ENCODE peak calls at places on chromosome 14, in four cellular contexts. A, G, L and D are unnamed samples.

GRCh38 chr14:90381011-90381790 is 15.6 kb upstream of the CALM1 start:
- DNase-seq in A (no peak), G (peak), L (peak), D (no peak)

GRCh38 chr14:71532349-71532748 is 399.9 kb upstream of the RGS6 start:
- DNase-seq in A (no peak), G (no peak), L (no peak), D (no peak)

GRCh38 chr14:34024768-34025144 is 73.9 kb upstream of the EGLN3 start:
- DNase-seq in A (no peak), G (no peak), L (no peak), D (no peak)

GRCh38 chr14:82447586-82447985 is 913.9 kb upstream of the SEL1L start:
- DNase-seq in A (no peak), G (no peak), L (no peak), D (no peak)

GRCh38 chr14:33567003-33567735 is 383.7 kb downstream of the EGLN3 start:
- DNase-seq in A (no peak), G (no peak), L (peak), D (no peak)

GRCh38 chr14:85533821-85534271 is 3.9 kb downstream of the FLRT2 start:
- DNase-seq in A (no peak), G (no peak), L (no peak), D (peak)

GRCh38 chr14:63243646-63244045 is 39.4 kb downstream of the RHOJ start:
- DNase-seq in A (no peak), G (no peak), L (no peak), D (no peak)

GRCh38 chr14:54564799-54565235 is 2.1 kb upstream of the SAMD4A start:
- DNase-seq in A (no peak), G (no peak), L (peak), D (no peak)

GRCh38 chr14:63938198-63939005 is 85.6 kb downstream of the SYNE2 start:
- DNase-seq in A (no peak), G (no peak), L (no peak), D (no peak)

GRCh38 chr14:66623838-66624237 is 115.9 kb downstream of the GPHN start:
- DNase-seq in A (no peak), G (no peak), L (no peak), D (no peak)

GRCh38 chr14:91055016-91055415 is 5.4 kb downstream of the RPS6KA5 start:
- DNase-seq in A (no peak), G (no peak), L (no peak), D (no peak)

GRCh38 chr14:71235865-71236264 is 328.6 kb downstream of the PCNX1 start:
- DNase-seq in A (no peak), G (no peak), L (no peak), D (no peak)

GRCh38 chr14:55448146-55448614 is 7.8 kb upstream of the TBPL2 start:
- DNase-seq in A (no peak), G (no peak), L (no peak), D (no peak)

GRCh38 chr14:60622920-60623263 is 26.4 kb downstream of the SIX1 start:
- DNase-seq in A (no peak), G (no peak), L (no peak), D (no peak)

GRCh38 chr14:66511849-66512248 is 3.9 kb downstream of the GPHN start:
- DNase-seq in A (no peak), G (no peak), L (no peak), D (no peak)

GRCh38 chr14:75040959-75041358 is 10.3 kb downstream of the MLH3 start:
- DNase-seq in A (no peak), G (no peak), L (no peak), D (no peak)

GRCh38 chr14:34340226-34340625 is 121.8 kb downstream of the SPTSSA start:
- DNase-seq in A (no peak), G (no peak), L (no peak), D (no peak)

GRCh38 chr14:25006961-25007795 is 42.8 kb downstream of the STXBP6 start:
- DNase-seq in A (no peak), G (no peak), L (peak), D (no peak)

GRCh38 chr14:61847861-61848260 is 85.6 kb downstream of the SNAPC1 start:
- DNase-seq in A (no peak), G (no peak), L (no peak), D (no peak)

GRCh38 chr14:77593501-77593911 is 22.9 kb downstream of the SPTLC2 start:
- DNase-seq in A (no peak), G (no peak), L (no peak), D (no peak)

GRCh38 chr14:60965402-60965801 is 15.5 kb downstream of the TRMT5 start:
- DNase-seq in A (no peak), G (no peak), L (no peak), D (no peak)

GRCh38 chr14:24284501-24285035 is 13.2 kb upstream of the RABGGTA start:
- DNase-seq in A (no peak), G (no peak), L (no peak), D (no peak)

GRCh38 chr14:53783256-53783655 is 173.4 kb downstream of the BMP4 start:
- DNase-seq in A (no peak), G (no peak), L (no peak), D (no peak)

GRCh38 chr14:67575684-67576083 is 24.4 kb downstream of the PIGH start:
- DNase-seq in A (no peak), G (no peak), L (no peak), D (no peak)

GRCh38 chr14:61927015-61927414 is 164.8 kb downstream of the SNAPC1 start:
- DNase-seq in A (no peak), G (no peak), L (no peak), D (no peak)

GRCh38 chr14:31440280-31440679 is 17.0 kb downstream of the DTD2 start:
- DNase-seq in A (no peak), G (no peak), L (no peak), D (no peak)

GRCh38 chr14:101953151-101953550 is 11.2 kb upstream of the DYNC1H1 start:
- DNase-seq in A (no peak), G (no peak), L (no peak), D (no peak)

GRCh38 chr14:81435578-81436295 is 35.6 kb upstream of the STON2 start:
- DNase-seq in A (no peak), G (no peak), L (peak), D (no peak)

GRCh38 chr14:35353409-35354172 is 51.0 kb downstream of the NFKBIA start:
- DNase-seq in A (no peak), G (no peak), L (peak), D (no peak)

GRCh38 chr14:46580941-46581671 is 70.5 kb downstream of the RPL10L start:
- DNase-seq in A (no peak), G (no peak), L (peak), D (no peak)
- TF ChIP-seq CTCF in A (no peak), G (no peak), L (peak), D (peak)

DNA sequence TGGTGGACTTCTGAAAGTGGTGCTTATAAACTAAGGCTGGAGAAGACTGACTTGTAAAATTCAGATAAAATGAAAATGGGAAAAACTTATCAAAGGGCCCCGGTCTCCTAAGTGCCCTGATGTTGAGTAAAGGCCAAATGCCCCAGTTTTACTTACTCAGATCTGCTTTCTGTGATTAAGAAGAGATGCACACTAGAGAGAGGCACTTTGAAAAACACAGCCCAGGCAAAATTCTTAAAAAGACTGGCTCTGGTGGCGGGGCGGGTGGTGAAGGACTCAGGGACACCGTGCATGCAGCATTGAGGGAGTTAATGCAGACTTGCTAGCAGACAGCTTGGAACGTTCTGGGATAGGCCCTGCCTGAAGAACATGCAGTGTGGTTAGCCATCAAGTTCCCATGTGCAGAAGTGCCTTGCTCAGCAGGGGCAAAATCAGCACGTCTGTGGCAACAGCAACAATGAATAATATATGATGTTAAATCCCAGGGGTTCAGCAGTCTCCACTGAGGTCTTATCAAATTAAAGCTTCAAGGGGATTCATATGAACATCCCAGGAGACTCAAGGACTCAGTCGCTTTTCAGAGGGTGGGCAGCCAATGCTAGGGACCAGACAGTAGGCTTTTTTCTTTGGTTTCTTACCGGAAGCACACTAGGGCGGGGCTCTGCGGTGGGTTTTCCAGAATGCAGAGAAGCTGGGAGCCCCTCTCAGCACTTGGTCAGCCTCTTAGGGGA is 105.0 kb downstream of the DAD1 start:
- DNase-seq in A (no peak), G (no peak), L (no peak), D (no peak)
- TF ChIP-seq CTCF in A (no peak), G (no peak), L (no peak), D (no peak)

GRCh38 chr14:64960762-64961276 is 11.3 kb downstream of the RAB15 start:
- DNase-seq in A (no peak), G (no peak), L (no peak), D (no peak)

GRCh38 chr14:64965356-64966000 is 6.7 kb downstream of the RAB15 start:
- DNase-seq in A (no peak), G (no peak), L (no peak), D (no peak)

GRCh38 chr14:64966976-64967375 is 5.2 kb downstream of the RAB15 start:
- DNase-seq in A (no peak), G (no peak), L (no peak), D (no peak)

GRCh38 chr14:64968167-64968566 is 4.0 kb downstream of the RAB15 start:
- DNase-seq in A (no peak), G (no peak), L (no peak), D (no peak)

DNA sequence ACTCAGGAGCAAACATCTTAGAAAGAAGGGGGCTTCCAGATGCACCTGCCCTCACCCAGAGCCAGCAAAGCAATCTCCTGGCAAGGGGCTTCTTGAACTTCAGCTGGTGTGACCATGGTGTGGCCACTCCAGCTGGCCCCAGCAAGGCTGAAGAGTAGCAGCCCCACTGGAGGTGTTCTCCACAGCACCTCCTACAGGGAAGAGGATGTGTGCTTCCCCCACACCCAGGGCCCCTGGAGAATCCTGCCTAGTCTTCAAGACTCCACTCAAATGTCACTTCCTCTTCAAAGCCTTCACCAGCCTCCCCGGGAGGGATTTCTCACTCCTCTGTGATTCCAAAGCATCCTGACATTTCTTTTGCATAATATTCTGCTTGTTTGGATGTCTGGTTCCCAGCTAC is 8.5 kb downstream of the RAB15 start:
- DNase-seq in A (no peak), G (no peak), L (no peak), D (no peak)
- TF ChIP-seq CTCF in A (no peak), G (no peak), L (peak), D (no peak)

DNA sequence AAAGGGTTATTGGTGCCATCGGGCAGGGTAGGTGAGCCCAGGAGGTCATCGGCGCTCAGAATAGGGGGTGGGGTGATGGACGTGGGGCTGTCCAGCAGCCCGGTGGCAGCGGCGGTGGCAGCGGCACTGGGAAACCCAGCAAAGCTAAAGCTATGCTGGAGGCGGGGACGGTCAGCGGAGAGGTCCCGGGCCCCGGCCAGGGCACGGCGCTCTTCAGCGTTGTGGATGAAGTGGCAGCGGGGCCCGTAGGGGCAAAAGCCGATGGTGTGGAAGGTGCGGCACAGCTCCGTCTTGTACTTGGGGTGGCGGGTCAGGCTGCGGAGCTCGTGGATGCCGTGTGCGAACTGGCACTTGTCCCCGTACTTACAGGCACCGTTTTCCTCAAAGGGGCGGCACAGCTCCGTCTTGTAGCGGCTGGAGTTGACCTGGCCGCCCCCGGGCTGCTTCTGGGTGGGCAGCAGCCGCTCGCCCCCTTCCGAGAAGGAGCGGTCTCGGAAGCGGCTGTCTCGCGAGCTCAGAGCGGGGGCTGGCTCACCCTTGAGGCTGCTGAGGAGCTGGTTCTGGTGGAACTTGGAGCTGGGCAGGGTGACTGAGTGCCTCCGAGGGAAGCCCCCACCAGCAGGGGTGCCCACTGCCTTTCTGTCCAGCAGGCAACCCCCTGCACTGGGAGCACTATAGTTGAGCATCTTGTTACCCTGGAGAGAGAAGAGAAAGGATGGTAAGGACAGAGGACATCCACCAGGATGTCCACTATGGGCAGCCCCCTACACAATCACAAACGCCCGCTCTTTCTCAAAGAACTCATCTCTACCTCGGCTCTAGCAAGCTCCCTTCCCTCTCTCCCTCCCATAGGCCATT is 2.8 kb downstream of the ZFP36L1 start:
- DNase-seq in A (no peak), G (peak), L (no peak), D (no peak)
- TF ChIP-seq CTCF in A (no peak), G (no peak), L (peak), D (peak)

DNA sequence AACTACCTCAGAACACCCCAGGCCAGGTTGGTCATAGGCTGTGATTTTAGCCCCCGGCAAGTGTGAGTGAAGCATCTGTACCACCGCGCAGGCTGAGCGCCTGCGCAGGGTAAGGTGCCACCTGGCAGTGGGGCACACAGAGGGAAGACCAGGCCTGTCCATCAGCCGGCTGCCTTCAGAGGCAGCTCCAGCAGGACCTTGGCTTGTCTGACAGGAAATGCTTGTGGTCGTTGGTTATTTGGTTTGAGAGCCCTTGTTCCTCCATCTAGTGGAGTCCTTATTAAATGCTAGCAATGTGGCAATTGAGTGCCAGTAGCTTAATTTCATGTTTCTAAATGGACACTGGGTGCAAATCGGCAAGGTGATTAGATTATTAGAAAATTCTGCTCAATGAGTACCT is 27.5 kb downstream of the SLC25A29 start:
- DNase-seq in A (no peak), G (no peak), L (peak), D (no peak)
- TF ChIP-seq CTCF in A (no peak), G (no peak), L (peak), D (peak)

GRCh38 chr14:104666981-104667380 is 22.4 kb upstream of the INF2 start:
- DNase-seq in A (no peak), G (no peak), L (no peak), D (no peak)

GRCh38 chr14:104664107-104664506 is 25.3 kb upstream of the INF2 start:
- DNase-seq in A (no peak), G (no peak), L (no peak), D (no peak)

GRCh38 chr14:104664588-104664987 is 24.8 kb upstream of the INF2 start:
- DNase-seq in A (no peak), G (no peak), L (no peak), D (no peak)

GRCh38 chr14:104665092-104665662 is 24.2 kb upstream of the INF2 start:
- DNase-seq in A (no peak), G (no peak), L (no peak), D (no peak)

GRCh38 chr14:104665663-104666522 is 23.5 kb upstream of the INF2 start:
- DNase-seq in A (no peak), G (no peak), L (peak), D (peak)
- TF ChIP-seq CTCF in A (no peak), G (no peak), L (peak), D (peak)

DNA sequence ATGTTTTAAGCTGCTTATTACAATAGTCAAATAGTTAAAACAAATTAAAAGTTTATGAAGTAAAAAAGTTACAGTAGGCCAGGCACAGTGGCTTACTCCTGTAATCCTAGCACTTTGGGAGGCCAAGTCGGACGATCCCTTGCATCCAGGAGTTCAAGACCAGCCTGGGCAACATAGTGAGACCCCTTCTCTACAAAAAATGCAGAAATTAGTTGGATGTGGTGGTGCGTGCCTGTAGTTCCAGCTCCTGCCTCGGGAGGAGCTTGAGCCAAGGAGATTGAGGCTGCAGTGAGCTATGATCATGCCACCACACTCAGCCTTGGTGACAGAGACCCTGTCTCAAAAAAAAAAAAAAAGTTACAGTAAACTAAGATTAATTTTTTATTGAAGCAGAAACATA is 142.6 kb downstream of the MIPOL1 start:
- DNase-seq in A (no peak), G (no peak), L (peak), D (no peak)
- TF ChIP-seq CTCF in A (no peak), G (no peak), L (peak), D (no peak)